ENCODE peak calls at places on chromosomes 6 and 20, in eight cellular contexts. One of them, this sample, is unnamed.

GRCh38 chr20:23205656-23206055 is 119.5 kb upstream of the CD93 start:
- DNase-seq in heart left ventricle: peak; percentile 78
- DNase-seq in tibial nerve: peak; percentile 32
- DNase-seq in vagina: peak; percentile 87
- DNase-seq in suprapubic skin: peak; percentile 87
- DNase-seq in CD4-positive, CD25-positive, alpha-beta regulatory T cell: no peak
- DNase-seq in endodermal cell: peak; percentile 61
- DNase-seq in lower lobe of right lung: peak; percentile 58
- DNase-seq in this sample: no peak

GRCh38 chr6:132401941-132402275 is 633 bp upstream of the MOXD1 start:
- DNase-seq in tibial nerve: no peak
- DNase-seq in lower lobe of right lung: no peak
- DNase-seq in endodermal cell: peak; percentile 61
- DNase-seq in suprapubic skin: no peak
- DNase-seq in vagina: no peak
- DNase-seq in CD4-positive, CD25-positive, alpha-beta regulatory T cell: no peak
- DNase-seq in heart left ventricle: no peak
- DNase-seq in this sample: no peak

GRCh38 chr6:127204278-127204677 is 62.4 kb upstream of the RNF146 start:
- DNase-seq in CD4-positive, CD25-positive, alpha-beta regulatory T cell: no peak
- DNase-seq in lower lobe of right lung: no peak
- DNase-seq in suprapubic skin: no peak
- DNase-seq in endodermal cell: no peak
- DNase-seq in vagina: no peak
- DNase-seq in tibial nerve: no peak
- DNase-seq in heart left ventricle: no peak
- DNase-seq in this sample: no peak

GRCh38 chr6:11140061-11140460 is 28.5 kb upstream of the ERVFRD-1 start:
- DNase-seq in heart left ventricle: no peak
- DNase-seq in endodermal cell: no peak
- DNase-seq in vagina: no peak
- DNase-seq in tibial nerve: no peak
- DNase-seq in suprapubic skin: no peak
- DNase-seq in lower lobe of right lung: no peak
- DNase-seq in CD4-positive, CD25-positive, alpha-beta regulatory T cell: no peak
- DNase-seq in this sample: no peak

GRCh38 chr20:19756756-19757486 is 1.1 kb upstream of the RIN2 start:
- DNase-seq in vagina: peak; percentile 62
- DNase-seq in CD4-positive, CD25-positive, alpha-beta regulatory T cell: no peak
- DNase-seq in lower lobe of right lung: no peak
- DNase-seq in endodermal cell: no peak
- DNase-seq in heart left ventricle: no peak
- DNase-seq in suprapubic skin: no peak
- DNase-seq in tibial nerve: no peak
- DNase-seq in this sample: no peak

GRCh38 chr6:139020689-139021088 is 7.9 kb upstream of the ABRACL start:
- DNase-seq in suprapubic skin: no peak
- DNase-seq in tibial nerve: no peak
- DNase-seq in CD4-positive, CD25-positive, alpha-beta regulatory T cell: no peak
- DNase-seq in lower lobe of right lung: no peak
- DNase-seq in vagina: no peak
- DNase-seq in heart left ventricle: no peak
- DNase-seq in endodermal cell: no peak
- DNase-seq in this sample: no peak

GRCh38 chr6:31441368-31442267 is 38.2 kb downstream of the MICA start:
- DNase-seq in suprapubic skin: peak; percentile 93
- DNase-seq in lower lobe of right lung: peak; percentile 93
- DNase-seq in heart left ventricle: peak; percentile 81
- DNase-seq in tibial nerve: peak; percentile 93
- DNase-seq in CD4-positive, CD25-positive, alpha-beta regulatory T cell: peak; percentile 74
- DNase-seq in endodermal cell: peak; percentile 94
- DNase-seq in vagina: peak; percentile 85
- DNase-seq in this sample: peak; percentile 79

GRCh38 chr6:122995930-122996796 is at the start of gene CLVS2:
- DNase-seq in vagina: no peak
- DNase-seq in lower lobe of right lung: no peak
- DNase-seq in heart left ventricle: no peak
- DNase-seq in CD4-positive, CD25-positive, alpha-beta regulatory T cell: no peak
- DNase-seq in endodermal cell: peak; percentile 88
- DNase-seq in tibial nerve: no peak
- DNase-seq in suprapubic skin: no peak
- DNase-seq in this sample: no peak

GRCh38 chr6:44053106-44053756 is 74.0 kb downstream of the MRPL14 start:
- DNase-seq in vagina: no peak
- DNase-seq in endodermal cell: no peak
- DNase-seq in suprapubic skin: no peak
- DNase-seq in tibial nerve: no peak
- DNase-seq in heart left ventricle: no peak
- DNase-seq in CD4-positive, CD25-positive, alpha-beta regulatory T cell: no peak
- DNase-seq in lower lobe of right lung: peak; percentile 23
- DNase-seq in this sample: no peak

GRCh38 chr6:95352064-95352463 is 225.3 kb upstream of the MANEA start:
- DNase-seq in heart left ventricle: no peak
- DNase-seq in CD4-positive, CD25-positive, alpha-beta regulatory T cell: no peak
- DNase-seq in vagina: no peak
- DNase-seq in suprapubic skin: no peak
- DNase-seq in tibial nerve: no peak
- DNase-seq in endodermal cell: no peak
- DNase-seq in lower lobe of right lung: no peak
- DNase-seq in this sample: no peak

GRCh38 chr6:52389626-52390360 is 27.8 kb downstream of the PAQR8 start:
- DNase-seq in lower lobe of right lung: peak; percentile 59
- DNase-seq in vagina: no peak
- DNase-seq in heart left ventricle: peak; percentile 32
- DNase-seq in endodermal cell: no peak
- DNase-seq in tibial nerve: no peak
- DNase-seq in suprapubic skin: peak; percentile 66
- DNase-seq in CD4-positive, CD25-positive, alpha-beta regulatory T cell: peak; percentile 82
- DNase-seq in this sample: peak; percentile 28

GRCh38 chr6:148747145-148747492 is 289 bp downstream of the UST start:
- DNase-seq in lower lobe of right lung: peak; percentile 70
- DNase-seq in tibial nerve: peak; percentile 30
- DNase-seq in suprapubic skin: peak; percentile 81
- DNase-seq in CD4-positive, CD25-positive, alpha-beta regulatory T cell: no peak
- DNase-seq in vagina: no peak
- DNase-seq in heart left ventricle: peak; percentile 54
- DNase-seq in endodermal cell: no peak
- DNase-seq in this sample: no peak

GRCh38 chr6:117986401-117986800 is 79.3 kb downstream of the SLC35F1 start:
- DNase-seq in heart left ventricle: no peak
- DNase-seq in suprapubic skin: no peak
- DNase-seq in CD4-positive, CD25-positive, alpha-beta regulatory T cell: no peak
- DNase-seq in tibial nerve: no peak
- DNase-seq in lower lobe of right lung: no peak
- DNase-seq in endodermal cell: no peak
- DNase-seq in vagina: no peak
- DNase-seq in this sample: no peak

GRCh38 chr6:30260036-30260504 is 46.9 kb upstream of the TRIM26 start:
- DNase-seq in endodermal cell: peak; percentile 68
- DNase-seq in tibial nerve: no peak
- DNase-seq in heart left ventricle: no peak
- DNase-seq in CD4-positive, CD25-positive, alpha-beta regulatory T cell: peak; percentile 46
- DNase-seq in lower lobe of right lung: peak; percentile 53
- DNase-seq in suprapubic skin: no peak
- DNase-seq in vagina: no peak
- DNase-seq in this sample: peak; percentile 51

GRCh38 chr6:161486326-161486725 is 212.5 kb upstream of the AGPAT4 start:
- DNase-seq in endodermal cell: peak; percentile 60
- DNase-seq in lower lobe of right lung: no peak
- DNase-seq in tibial nerve: no peak
- DNase-seq in heart left ventricle: peak; percentile 38
- DNase-seq in vagina: no peak
- DNase-seq in suprapubic skin: no peak
- DNase-seq in CD4-positive, CD25-positive, alpha-beta regulatory T cell: no peak
- DNase-seq in this sample: no peak

GRCh38 chr20:62860391-62860923 is 1.2 kb downstream of the TCFL5 start:
- DNase-seq in tibial nerve: no peak
- DNase-seq in endodermal cell: peak; percentile 58
- DNase-seq in CD4-positive, CD25-positive, alpha-beta regulatory T cell: no peak
- DNase-seq in heart left ventricle: no peak
- DNase-seq in lower lobe of right lung: no peak
- DNase-seq in vagina: no peak
- DNase-seq in suprapubic skin: no peak
- DNase-seq in this sample: no peak
- H3K27ac ChIP-seq in tibial nerve: no peak overlapping the region
- H3K27ac ChIP-seq in endodermal cell: no peak overlapping the region
- H3K27ac ChIP-seq in CD4-positive, CD25-positive, alpha-beta regulatory T cell: no peak overlapping the region
- H3K27ac ChIP-seq in heart left ventricle: no peak overlapping the region
- H3K27ac ChIP-seq in lower lobe of right lung: no peak overlapping the region
- H3K27ac ChIP-seq in vagina: no peak overlapping the region
- H3K27ac ChIP-seq in suprapubic skin: no peak overlapping the region
- H3K27ac ChIP-seq in this sample: no peak overlapping the region

DNA sequence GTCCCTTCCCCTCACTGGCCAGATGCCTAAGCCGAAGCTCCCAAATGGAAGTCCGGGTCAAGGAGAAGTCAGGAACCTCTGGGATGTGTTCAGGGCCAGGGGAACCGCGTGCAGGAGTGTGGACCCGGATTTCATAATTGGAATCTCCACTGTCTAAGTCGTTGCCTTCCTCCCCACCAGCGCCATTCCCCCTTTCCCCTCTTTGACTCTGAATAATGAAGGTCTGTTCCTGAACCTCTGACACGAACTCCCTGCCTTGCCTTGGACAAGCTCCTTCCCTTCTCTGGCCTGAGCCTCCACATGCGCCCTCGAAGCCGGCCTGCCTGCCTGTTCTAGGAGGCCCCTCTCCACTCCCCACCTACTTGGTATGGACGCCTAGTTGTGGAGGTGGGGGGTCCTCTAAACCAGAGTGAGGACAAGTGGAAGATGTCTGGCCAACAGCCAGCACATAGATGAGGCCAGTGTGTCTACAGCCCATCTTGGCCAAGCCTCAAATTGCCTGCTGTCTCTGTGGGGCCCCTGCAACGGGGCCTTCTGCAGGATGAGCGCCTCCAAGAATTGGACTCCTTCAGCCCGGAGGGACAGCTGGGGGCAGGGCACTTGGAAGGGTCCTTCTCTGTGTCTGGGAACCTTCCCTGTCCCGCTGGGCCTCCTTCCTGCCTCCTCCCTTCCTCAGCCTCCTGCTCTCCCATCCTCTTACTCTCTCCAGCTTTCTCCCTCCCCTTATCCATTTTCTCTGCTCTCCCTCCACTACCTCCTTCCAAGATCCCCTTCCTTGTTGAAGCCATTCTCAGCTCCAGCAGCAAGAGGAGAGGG is 1.5 kb downstream of the MDFI start:
- DNase-seq in suprapubic skin: no peak
- DNase-seq in tibial nerve: no peak
- DNase-seq in endodermal cell: peak; percentile 69
- DNase-seq in heart left ventricle: no peak
- DNase-seq in lower lobe of right lung: peak; percentile 36
- DNase-seq in vagina: no peak
- DNase-seq in CD4-positive, CD25-positive, alpha-beta regulatory T cell: no peak
- DNase-seq in this sample: no peak
- H3K4me1 ChIP-seq in suprapubic skin: peaks cover 47% of the 10 kb centered on the region
- H3K4me1 ChIP-seq in tibial nerve: peaks cover 16% of the 10 kb centered on the region
- H3K4me1 ChIP-seq in endodermal cell: peaks cover 9% of the 10 kb centered on the region
- H3K4me1 ChIP-seq in heart left ventricle: peaks cover 21% of the 10 kb centered on the region
- H3K4me1 ChIP-seq in lower lobe of right lung: peaks cover 30% of the 10 kb centered on the region
- H3K4me1 ChIP-seq in vagina: peaks cover 41% of the 10 kb centered on the region
- H3K4me1 ChIP-seq in CD4-positive, CD25-positive, alpha-beta regulatory T cell: peaks cover 8% of the 10 kb centered on the region
- H3K4me1 ChIP-seq in this sample: peaks cover 4% of the 10 kb centered on the region

GRCh38 chr20:56363491-56363890 is 4.7 kb downstream of the FAM210B start:
- DNase-seq in tibial nerve: no peak
- DNase-seq in endodermal cell: no peak
- DNase-seq in vagina: no peak
- DNase-seq in suprapubic skin: no peak
- DNase-seq in heart left ventricle: no peak
- DNase-seq in CD4-positive, CD25-positive, alpha-beta regulatory T cell: no peak
- DNase-seq in lower lobe of right lung: no peak
- DNase-seq in this sample: no peak
- H3K27ac ChIP-seq in tibial nerve: no peak overlapping the region
- H3K27ac ChIP-seq in endodermal cell: no peak overlapping the region
- H3K27ac ChIP-seq in vagina: no peak overlapping the region
- H3K27ac ChIP-seq in suprapubic skin: no peak overlapping the region
- H3K27ac ChIP-seq in heart left ventricle: no peak overlapping the region
- H3K27ac ChIP-seq in CD4-positive, CD25-positive, alpha-beta regulatory T cell: no peak overlapping the region
- H3K27ac ChIP-seq in lower lobe of right lung: no peak overlapping the region
- H3K27ac ChIP-seq in this sample: peak overlapping the region; percentile 51

DNA sequence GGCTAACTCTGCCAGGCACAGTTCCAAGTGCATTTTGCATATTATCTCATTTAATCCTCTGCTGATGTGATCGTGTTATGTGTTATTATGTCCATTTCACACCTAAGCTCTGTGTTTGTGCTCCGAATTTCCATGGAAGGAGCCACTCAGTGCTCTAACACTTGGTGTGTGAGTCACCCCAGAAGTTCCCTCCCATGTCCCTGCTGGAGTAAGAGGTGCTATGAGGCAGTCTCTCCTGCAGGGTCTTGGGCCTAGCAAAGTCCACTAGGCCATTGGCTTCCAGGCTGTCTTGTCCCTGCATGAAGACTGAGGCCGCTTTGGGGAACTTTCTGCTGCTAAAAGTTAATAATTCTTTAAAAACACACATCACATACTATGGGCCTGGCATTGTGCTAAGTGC is 405.9 kb upstream of the SULF2 start:
- DNase-seq in vagina: no peak
- DNase-seq in endodermal cell: peak; percentile 75
- DNase-seq in lower lobe of right lung: no peak
- DNase-seq in CD4-positive, CD25-positive, alpha-beta regulatory T cell: no peak
- DNase-seq in suprapubic skin: no peak
- DNase-seq in tibial nerve: no peak
- DNase-seq in heart left ventricle: no peak
- DNase-seq in this sample: no peak
- H3K4me1 ChIP-seq in vagina: peaks cover 17% of the 10 kb centered on the region
- H3K4me1 ChIP-seq in endodermal cell: peaks cover 20% of the 10 kb centered on the region
- H3K4me1 ChIP-seq in lower lobe of right lung: no peaks in the 10 kb centered on the region
- H3K4me1 ChIP-seq in CD4-positive, CD25-positive, alpha-beta regulatory T cell: no peaks in the 10 kb centered on the region
- H3K4me1 ChIP-seq in suprapubic skin: peaks cover 12% of the 10 kb centered on the region
- H3K4me1 ChIP-seq in tibial nerve: no peaks in the 10 kb centered on the region
- H3K4me1 ChIP-seq in heart left ventricle: no peaks in the 10 kb centered on the region
- H3K4me1 ChIP-seq in this sample: no peaks in the 10 kb centered on the region

GRCh38 chr6:154758125-154758524 is 24.9 kb downstream of the SCAF8 start:
- DNase-seq in lower lobe of right lung: no peak
- DNase-seq in heart left ventricle: no peak
- DNase-seq in endodermal cell: no peak
- DNase-seq in vagina: no peak
- DNase-seq in suprapubic skin: no peak
- DNase-seq in tibial nerve: no peak
- DNase-seq in CD4-positive, CD25-positive, alpha-beta regulatory T cell: no peak
- DNase-seq in this sample: no peak
- H3K27ac ChIP-seq in lower lobe of right lung: no peak overlapping the region
- H3K27ac ChIP-seq in heart left ventricle: no peak overlapping the region
- H3K27ac ChIP-seq in endodermal cell: peak overlapping the region; percentile 16
- H3K27ac ChIP-seq in vagina: no peak overlapping the region
- H3K27ac ChIP-seq in suprapubic skin: no peak overlapping the region
- H3K27ac ChIP-seq in tibial nerve: no peak overlapping the region
- H3K27ac ChIP-seq in CD4-positive, CD25-positive, alpha-beta regulatory T cell: no peak overlapping the region
- H3K27ac ChIP-seq in this sample: no peak overlapping the region

GRCh38 chr6:35023091-35023490 is 118.0 kb downstream of the TCP11 start:
- DNase-seq in vagina: no peak
- DNase-seq in suprapubic skin: no peak
- DNase-seq in lower lobe of right lung: no peak
- DNase-seq in heart left ventricle: no peak
- DNase-seq in endodermal cell: peak; percentile 37
- DNase-seq in CD4-positive, CD25-positive, alpha-beta regulatory T cell: no peak
- DNase-seq in tibial nerve: no peak
- DNase-seq in this sample: no peak
- H3K4me1 ChIP-seq in vagina: peaks cover 80% of the 10 kb centered on the region
- H3K4me1 ChIP-seq in suprapubic skin: peaks cover 57% of the 10 kb centered on the region
- H3K4me1 ChIP-seq in lower lobe of right lung: peaks cover 99% of the 10 kb centered on the region
- H3K4me1 ChIP-seq in heart left ventricle: peaks cover 99% of the 10 kb centered on the region
- H3K4me1 ChIP-seq in endodermal cell: peaks cover 25% of the 10 kb centered on the region
- H3K4me1 ChIP-seq in CD4-positive, CD25-positive, alpha-beta regulatory T cell: no peaks in the 10 kb centered on the region
- H3K4me1 ChIP-seq in tibial nerve: peaks cover 57% of the 10 kb centered on the region
- H3K4me1 ChIP-seq in this sample: no peaks in the 10 kb centered on the region